ENCODE peak calls at places on chromosomes 16 and 17, in eight cellular contexts. R, E, J, G, V, W, A and T are unnamed samples.

GRCh38 chr16:89201467-89202377 is 1.4 kb upstream of the SLC22A31 start:
- DNase-seq in E (peak), G (no peak), W (no peak), V (peak), J (peak), A (peak), R (peak), T (peak)

GRCh38 chr17:58121925-58122324 is 26.3 kb upstream of the OR4D1 start:
- DNase-seq in W (peak), J (no peak), R (no peak), V (peak), G (no peak), A (no peak), E (no peak), T (no peak)

GRCh38 chr17:48542114-48542955 is 2.6 kb downstream of the HOXB2 start:
- DNase-seq in G (no peak), V (no peak), A (no peak), J (no peak), R (no peak), E (no peak), W (no peak), T (no peak)

GRCh38 chr17:73705594-73705993 is 61.3 kb upstream of the SDK2 start:
- DNase-seq in G (no peak), J (no peak), R (no peak), A (no peak), V (peak), E (no peak), W (peak), T (no peak)

GRCh38 chr16:67942200-67942509 is 1.8 kb downstream of the LCAT start:
- DNase-seq in E (no peak), V (peak), W (no peak), A (no peak), R (no peak), J (peak), G (peak), T (no peak)

GRCh38 chr17:9541718-9542117 is 33.9 kb downstream of the STX8 start:
- DNase-seq in E (no peak), J (no peak), A (no peak), V (no peak), G (no peak), W (no peak), R (no peak), T (no peak)

GRCh38 chr17:2263183-2263954 is 40.2 kb downstream of the SMG6 start:
- DNase-seq in V (no peak), J (no peak), A (no peak), W (peak), G (no peak), R (no peak), E (no peak), T (no peak)

GRCh38 chr17:72030067-72030899 is 90.5 kb upstream of the SOX9 start:
- DNase-seq in R (peak), W (peak), E (peak), G (no peak), V (peak), J (peak), A (no peak), T (peak)

GRCh38 chr16:27366687-27367462 is 35.1 kb upstream of the IL21R start:
- DNase-seq in A (no peak), J (no peak), E (no peak), V (no peak), G (no peak), W (no peak), R (no peak), T (no peak)

GRCh38 chr17:39867084-39867890 is 715 bp upstream of the ZPBP2 start:
- DNase-seq in R (no peak), E (no peak), G (no peak), A (no peak), W (no peak), J (no peak), V (no peak), T (no peak)

GRCh38 chr17:41613277-41614082 is 913 bp upstream of the KRT16 start:
- DNase-seq in W (no peak), V (no peak), A (no peak), E (no peak), G (no peak), R (no peak), J (no peak), T (no peak)

GRCh38 chr17:71313866-71314265 is 807.0 kb upstream of the SOX9 start:
- DNase-seq in A (no peak), J (no peak), G (no peak), R (no peak), W (no peak), E (no peak), V (no peak), T (no peak)

GRCh38 chr17:37488009-37488604 is 1.6 kb upstream of the DUSP14 start:
- DNase-seq in A (no peak), V (no peak), R (no peak), W (peak), G (no peak), E (no peak), J (no peak), T (no peak)

GRCh38 chr16:85392756-85393673 is 220.1 kb upstream of the GSE1 start:
- DNase-seq in E (peak), J (peak), W (no peak), V (peak), R (no peak), G (no peak), A (no peak), T (no peak)

GRCh38 chr17:30363715-30364202 is 15.0 kb upstream of the CPD start:
- DNase-seq in A (no peak), G (no peak), V (no peak), J (no peak), E (no peak), R (no peak), W (peak), T (no peak)

GRCh38 chr16:1991588-1992474 is 2.1 kb downstream of the SYNGR3 start:
- DNase-seq in A (peak), W (peak), V (peak), R (peak), J (peak), G (peak), E (peak), T (no peak)

GRCh38 chr17:21209511-21210175 is 4.3 kb downstream of the TMEM11 start:
- DNase-seq in A (no peak), V (no peak), J (no peak), R (peak), W (peak), G (no peak), E (no peak), T (no peak)

GRCh38 chr16:31213877-31214704 is at the start of gene TRIM72:
- DNase-seq in A (no peak), J (no peak), W (no peak), V (no peak), R (no peak), G (no peak), E (no peak), T (no peak)

GRCh38 chr17:4083173-4083572 is 59.7 kb downstream of the ZZEF1 start:
- DNase-seq in E (no peak), R (no peak), A (no peak), G (no peak), W (no peak), J (no peak), V (no peak), T (no peak)

GRCh38 chr16:65308506-65308905 is 186.6 kb upstream of the CDH11 start:
- DNase-seq in R (no peak), J (no peak), W (no peak), V (no peak), G (no peak), E (no peak), A (no peak), T (no peak)

GRCh38 chr17:17028059-17028877 is 14.0 kb upstream of the MPRIP start:
- DNase-seq in E (peak), J (no peak), A (peak), W (peak), V (peak), G (no peak), R (peak), T (peak)

DNA sequence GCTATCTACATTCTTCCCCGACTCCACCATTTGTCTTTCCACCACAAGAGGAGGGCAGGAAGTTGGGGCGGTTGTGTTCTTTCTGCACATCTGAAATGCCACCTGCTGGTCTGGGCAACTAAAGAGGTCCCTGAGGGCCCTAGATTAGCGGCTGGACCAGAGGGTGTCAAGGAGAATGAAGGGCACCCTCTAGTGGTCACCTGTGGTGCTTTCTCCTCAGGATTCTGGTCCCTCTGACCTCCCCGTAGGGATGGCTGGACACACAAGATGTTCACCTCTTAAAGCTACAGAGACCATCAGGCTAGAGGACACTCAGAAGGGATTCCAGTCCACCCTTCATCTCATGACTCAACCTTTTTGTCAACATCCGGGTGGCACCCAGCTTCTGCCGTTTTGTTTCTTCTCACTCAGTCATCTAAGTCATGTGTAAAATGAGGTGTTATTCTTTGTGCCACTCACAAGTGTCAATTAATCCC is 2.9 kb upstream of the SCIMP start:
- DNase-seq in W (peak), J (peak), A (peak), E (no peak), R (peak), V (peak), G (peak), T (no peak)
- TF ChIP-seq CTCF in W (peak), J (peak), A (peak), E (peak), R (no peak), V (peak), G (peak), T (peak)

GRCh38 chr17:65027305-65027704 is 29.2 kb downstream of the GNA13 start:
- DNase-seq in A (no peak), W (peak), J (peak), E (no peak), G (no peak), V (peak), R (no peak), T (no peak)
- TF ChIP-seq CTCF in A (no peak), W (peak), J (peak), E (no peak), G (no peak), V (peak), R (no peak), T (peak)

GRCh38 chr17:62987136-62987535 is 21.1 kb downstream of the TANC2 start:
- DNase-seq in E (no peak), R (no peak), A (no peak), G (no peak), J (no peak), V (no peak), W (no peak), T (no peak)
- TF ChIP-seq CTCF in E (no peak), R (no peak), A (no peak), G (no peak), J (peak), V (peak), W (peak), T (peak)

GRCh38 chr16:15778204-15778743 is 78.6 kb downstream of the MYH11 start:
- DNase-seq in R (no peak), A (no peak), J (no peak), W (no peak), V (no peak), E (no peak), G (no peak), T (no peak)

GRCh38 chr16:15776572-15776971 is 80.3 kb downstream of the MYH11 start:
- DNase-seq in E (no peak), G (no peak), J (no peak), W (no peak), V (no peak), R (no peak), A (no peak), T (no peak)

GRCh38 chr16:15778999-15779614 is 77.7 kb downstream of the MYH11 start:
- DNase-seq in R (no peak), E (no peak), V (no peak), A (no peak), G (no peak), W (no peak), J (no peak), T (no peak)

GRCh38 chr16:15775663-15776304 is 81.0 kb downstream of the MYH11 start:
- DNase-seq in V (no peak), G (no peak), E (no peak), W (no peak), J (no peak), A (no peak), R (no peak), T (no peak)

GRCh38 chr16:15777533-15778203 is 79.2 kb downstream of the MYH11 start:
- DNase-seq in J (peak), V (peak), E (no peak), R (no peak), A (no peak), W (peak), G (no peak), T (no peak)
- TF ChIP-seq CTCF in J (no peak), V (peak), E (no peak), R (no peak), A (no peak), W (peak), G (no peak), T (peak)

GRCh38 chr17:79974786-79975497 is 60.7 kb downstream of the TBC1D16 start:
- DNase-seq in G (no peak), R (no peak), W (no peak), E (peak), V (no peak), A (no peak), J (peak), T (no peak)
- TF ChIP-seq CTCF in G (no peak), R (no peak), W (no peak), E (no peak), V (peak), A (no peak), J (peak), T (peak)

GRCh38 chr16:81497690-81498089 is 53.1 kb downstream of the CMIP start:
- DNase-seq in R (no peak), A (no peak), V (no peak), G (no peak), W (no peak), J (no peak), E (no peak), T (no peak)
- TF ChIP-seq CTCF in R (no peak), A (no peak), V (no peak), G (no peak), W (no peak), J (no peak), E (no peak), T (peak)

GRCh38 chr16:74724820-74725549 is 24.3 kb upstream of the MLKL start:
- DNase-seq in R (no peak), A (no peak), W (peak), E (no peak), V (no peak), J (no peak), G (no peak), T (peak)
- TF ChIP-seq CTCF in R (no peak), A (no peak), W (peak), E (no peak), V (no peak), J (no peak), G (peak), T (peak)